ENCODE peak calls at places on chromosomes 3 and 15, in five cellular contexts. One of them, this sample, is unnamed.

GRCh38 chr3:126352476-126353454 is 4.4 kb downstream of the KLF15 start:
- DNase-seq in cardiac fibroblast: peak
- DNase-seq in A673: no peak
- DNase-seq in Panc1: no peak
- DNase-seq in astrocyte of the spinal cord: no peak
- DNase-seq in this sample: no peak

GRCh38 chr3:116029286-116029685 is 406.0 kb downstream of the GAP43 start:
- DNase-seq in cardiac fibroblast: no peak
- DNase-seq in A673: no peak
- DNase-seq in Panc1: no peak
- DNase-seq in astrocyte of the spinal cord: no peak
- DNase-seq in this sample: no peak

GRCh38 chr3:139394116-139394515 is 4.7 kb upstream of the COPB2 start:
- DNase-seq in cardiac fibroblast: no peak
- DNase-seq in A673: peak
- DNase-seq in Panc1: no peak
- DNase-seq in astrocyte of the spinal cord: no peak
- DNase-seq in this sample: peak

GRCh38 chr3:77887611-77888010 is 847.7 kb downstream of the ROBO2 start:
- DNase-seq in cardiac fibroblast: peak
- DNase-seq in A673: peak
- DNase-seq in Panc1: no peak
- DNase-seq in astrocyte of the spinal cord: no peak
- DNase-seq in this sample: no peak

GRCh38 chr3:60920519-60920918 is 330.7 kb downstream of the FHIT start:
- DNase-seq in cardiac fibroblast: peak
- DNase-seq in A673: peak
- DNase-seq in Panc1: no peak
- DNase-seq in astrocyte of the spinal cord: no peak
- DNase-seq in this sample: no peak

GRCh38 chr15:57565326-57565725 is 26.4 kb upstream of the MYZAP start:
- DNase-seq in cardiac fibroblast: no peak
- DNase-seq in A673: no peak
- DNase-seq in Panc1: no peak
- DNase-seq in astrocyte of the spinal cord: no peak
- DNase-seq in this sample: no peak

GRCh38 chr15:57061281-57061680 is 142.8 kb downstream of the TCF12 start:
- DNase-seq in cardiac fibroblast: peak
- DNase-seq in A673: no peak
- DNase-seq in Panc1: no peak
- DNase-seq in astrocyte of the spinal cord: no peak
- DNase-seq in this sample: no peak

GRCh38 chr3:128078875-128079274 is 26.6 kb downstream of the SEC61A1 start:
- DNase-seq in cardiac fibroblast: no peak
- DNase-seq in A673: no peak
- DNase-seq in Panc1: no peak
- DNase-seq in astrocyte of the spinal cord: no peak
- DNase-seq in this sample: no peak

GRCh38 chr3:100910986-100911385 is 82.2 kb downstream of the ABI3BP start:
- DNase-seq in cardiac fibroblast: no peak
- DNase-seq in A673: no peak
- DNase-seq in Panc1: no peak
- DNase-seq in astrocyte of the spinal cord: no peak
- DNase-seq in this sample: no peak

GRCh38 chr3:162292409-162292808 is 795.8 kb downstream of the OTOL1 start:
- DNase-seq in cardiac fibroblast: no peak
- DNase-seq in A673: no peak
- DNase-seq in Panc1: no peak
- DNase-seq in astrocyte of the spinal cord: no peak
- DNase-seq in this sample: no peak

DNA sequence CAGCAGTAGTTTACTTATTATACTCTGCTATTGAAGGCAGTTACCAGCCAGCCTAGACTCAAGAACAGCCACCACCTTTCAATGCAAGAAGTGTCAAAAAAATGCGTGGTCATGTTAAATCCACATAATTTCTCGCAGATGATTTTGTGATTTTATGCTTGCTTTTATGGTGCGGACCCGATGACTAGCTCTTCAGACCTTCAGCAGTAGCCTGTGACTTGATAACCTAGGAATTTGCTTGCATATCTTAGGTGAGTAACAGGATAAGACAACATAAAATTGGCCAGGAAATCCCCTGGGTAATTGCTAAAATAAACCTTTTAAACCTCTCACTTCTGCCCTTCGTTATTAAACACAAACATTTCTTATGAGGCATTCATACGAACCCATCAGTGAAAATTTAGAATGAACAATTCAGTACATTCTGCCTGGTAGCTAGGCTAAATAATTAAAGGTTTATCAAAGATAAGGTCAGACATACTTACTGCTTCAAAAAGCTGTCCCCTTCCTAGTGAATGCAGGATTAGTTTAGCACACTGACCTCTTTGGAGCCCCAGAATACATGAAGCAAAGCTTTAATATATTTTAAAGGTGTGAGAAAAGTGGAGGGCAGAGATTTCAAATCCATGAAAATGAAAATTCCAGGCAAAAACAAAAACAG is 798.8 kb downstream of the OTOL1 start:
- DNase-seq in cardiac fibroblast: peak
- DNase-seq in A673: peak
- DNase-seq in Panc1: peak
- DNase-seq in astrocyte of the spinal cord: peak
- DNase-seq in this sample: peak
- H3K4me3 ChIP-seq in cardiac fibroblast: no peak
- H3K4me3 ChIP-seq in A673: no peak
- H3K4me3 ChIP-seq in Panc1: peak
- H3K4me3 ChIP-seq in astrocyte of the spinal cord: no peak
- H3K4me3 ChIP-seq in this sample: no peak

DNA sequence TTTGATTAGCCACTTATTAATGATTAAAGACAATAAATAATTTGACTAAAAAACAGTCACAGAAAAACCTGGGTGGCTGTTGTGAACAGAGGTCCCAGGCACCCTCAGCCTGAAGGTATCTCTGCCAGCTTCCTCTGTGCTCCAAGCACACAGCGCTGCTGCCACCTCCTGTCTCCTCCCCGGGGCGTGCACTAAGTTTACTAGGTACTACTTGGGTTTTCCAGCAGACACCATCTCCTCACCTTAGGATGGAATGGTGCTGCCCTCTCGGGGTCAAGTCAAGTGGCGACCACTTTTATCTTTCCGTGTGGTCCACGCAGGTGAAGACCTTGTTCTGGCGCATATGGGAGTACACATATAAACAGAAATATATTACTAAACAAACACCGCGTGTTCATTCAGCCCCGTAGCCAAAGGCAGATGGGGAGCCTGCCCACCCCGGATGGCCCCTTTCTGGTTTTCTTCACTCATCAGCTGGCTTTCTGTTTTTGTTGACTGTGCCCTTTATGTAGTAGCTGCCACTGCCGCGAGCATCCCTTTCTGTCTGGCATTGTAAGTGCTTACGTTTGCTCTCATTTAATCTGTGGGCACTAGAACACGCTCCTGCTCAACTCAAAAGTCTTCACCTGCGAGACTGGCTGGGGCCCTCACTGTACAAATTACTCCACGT is 128.0 kb downstream of the LRIG1 start:
- DNase-seq in cardiac fibroblast: peak
- DNase-seq in A673: peak
- DNase-seq in Panc1: no peak
- DNase-seq in astrocyte of the spinal cord: no peak
- DNase-seq in this sample: no peak
- TF ChIP-seq CTCF in cardiac fibroblast: peak
- TF ChIP-seq CTCF in A673: peak
- TF ChIP-seq CTCF in Panc1: peak
- TF ChIP-seq CTCF in astrocyte of the spinal cord: peak
- TF ChIP-seq CTCF in this sample: peak

GRCh38 chr3:187242900-187243299 is 45.6 kb downstream of the RTP1 start:
- DNase-seq in cardiac fibroblast: no peak
- DNase-seq in A673: no peak
- DNase-seq in Panc1: no peak
- DNase-seq in astrocyte of the spinal cord: no peak
- DNase-seq in this sample: no peak
- H3K4me3 ChIP-seq in cardiac fibroblast: no peak
- H3K4me3 ChIP-seq in A673: no peak
- H3K4me3 ChIP-seq in Panc1: no peak
- H3K4me3 ChIP-seq in astrocyte of the spinal cord: no peak
- H3K4me3 ChIP-seq in this sample: no peak

GRCh38 chr3:172094621-172095557 is 55.5 kb downstream of the FNDC3B start:
- DNase-seq in cardiac fibroblast: peak
- DNase-seq in A673: no peak
- DNase-seq in Panc1: no peak
- DNase-seq in astrocyte of the spinal cord: no peak
- DNase-seq in this sample: no peak
- TF ChIP-seq CTCF in cardiac fibroblast: peak
- TF ChIP-seq CTCF in A673: no peak
- TF ChIP-seq CTCF in Panc1: peak
- TF ChIP-seq CTCF in astrocyte of the spinal cord: no peak
- TF ChIP-seq CTCF in this sample: no peak

GRCh38 chr15:64893481-64894394 is 18.0 kb upstream of the ANKDD1A start:
- DNase-seq in cardiac fibroblast: peak
- DNase-seq in A673: peak
- DNase-seq in Panc1: no peak
- DNase-seq in astrocyte of the spinal cord: peak
- DNase-seq in this sample: peak
- H3K4me3 ChIP-seq in cardiac fibroblast: no peak
- H3K4me3 ChIP-seq in A673: no peak
- H3K4me3 ChIP-seq in Panc1: no peak
- H3K4me3 ChIP-seq in astrocyte of the spinal cord: no peak
- H3K4me3 ChIP-seq in this sample: peak

GRCh38 chr3:59644479-59645075 is 594.8 kb upstream of the CFAP20DC start:
- DNase-seq in cardiac fibroblast: no peak
- DNase-seq in A673: no peak
- DNase-seq in Panc1: no peak
- DNase-seq in astrocyte of the spinal cord: no peak
- DNase-seq in this sample: no peak

GRCh38 chr3:59641169-59641914 is 591.5 kb upstream of the CFAP20DC start:
- DNase-seq in cardiac fibroblast: peak
- DNase-seq in A673: no peak
- DNase-seq in Panc1: no peak
- DNase-seq in astrocyte of the spinal cord: no peak
- DNase-seq in this sample: peak
- TF ChIP-seq CTCF in cardiac fibroblast: no peak
- TF ChIP-seq CTCF in A673: no peak
- TF ChIP-seq CTCF in Panc1: no peak
- TF ChIP-seq CTCF in astrocyte of the spinal cord: no peak
- TF ChIP-seq CTCF in this sample: no peak

DNA sequence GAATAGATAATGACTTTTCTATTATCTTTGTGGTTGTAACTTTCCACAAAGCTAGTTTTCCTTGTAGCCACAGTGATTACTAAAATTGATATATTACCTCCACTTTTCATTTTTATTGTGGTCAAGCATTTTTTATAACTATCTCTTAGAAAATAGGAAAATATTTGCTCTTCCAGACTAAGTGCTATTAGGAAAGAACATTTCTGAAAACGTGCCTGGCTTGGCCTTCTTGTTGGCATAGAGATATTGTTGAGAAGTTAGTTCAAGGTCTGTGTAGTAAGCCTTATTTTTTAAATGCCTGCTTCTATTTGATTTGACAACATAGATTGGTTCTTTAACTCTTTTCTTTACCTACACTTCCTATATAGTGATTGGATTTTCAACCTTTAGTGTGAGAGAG is 101.7 kb downstream of the IL1RAP start:
- DNase-seq in cardiac fibroblast: no peak
- DNase-seq in A673: no peak
- DNase-seq in Panc1: no peak
- DNase-seq in astrocyte of the spinal cord: no peak
- DNase-seq in this sample: no peak
- H3K4me3 ChIP-seq in cardiac fibroblast: no peak
- H3K4me3 ChIP-seq in A673: no peak
- H3K4me3 ChIP-seq in Panc1: no peak
- H3K4me3 ChIP-seq in astrocyte of the spinal cord: no peak
- H3K4me3 ChIP-seq in this sample: no peak